ENCODE peak calls at places on chromosomes 3 and 15, in six cellular contexts. One of them, this sample, is unnamed.

GRCh38 chr15:30065025-30065801 is 17.5 kb upstream of the GOLGA8J start:
- DNase-seq in HepG2: no peak
- DNase-seq in HCT116: no peak
- DNase-seq in H1: no peak
- DNase-seq in K562: no peak
- DNase-seq in GM12878: no peak
- DNase-seq in this sample: no peak

GRCh38 chr3:49775538-49775937 is 10.8 kb downstream of the IP6K1 start:
- DNase-seq in HepG2: no peak
- DNase-seq in HCT116: no peak
- DNase-seq in H1: no peak
- DNase-seq in K562: no peak
- DNase-seq in GM12878: no peak
- DNase-seq in this sample: no peak

GRCh38 chr15:36899696-36900095 is 200.7 kb downstream of the MEIS2 start:
- DNase-seq in HepG2: no peak
- DNase-seq in HCT116: no peak
- DNase-seq in H1: no peak
- DNase-seq in K562: no peak
- DNase-seq in GM12878: no peak
- DNase-seq in this sample: no peak

GRCh38 chr15:36589971-36590370 is 10.5 kb downstream of the CDIN1 start:
- DNase-seq in HepG2: no peak
- DNase-seq in HCT116: no peak
- DNase-seq in H1: no peak
- DNase-seq in K562: no peak
- DNase-seq in GM12878: no peak
- DNase-seq in this sample: no peak

GRCh38 chr3:46931631-46932441 is 44.7 kb downstream of the CCDC12 start:
- DNase-seq in HepG2: peak
- DNase-seq in HCT116: no peak
- DNase-seq in H1: no peak
- DNase-seq in K562: no peak
- DNase-seq in GM12878: peak
- DNase-seq in this sample: peak

GRCh38 chr3:60752800-60753199 is 498.5 kb downstream of the FHIT start:
- DNase-seq in HepG2: no peak
- DNase-seq in HCT116: no peak
- DNase-seq in H1: no peak
- DNase-seq in K562: no peak
- DNase-seq in GM12878: no peak
- DNase-seq in this sample: no peak

GRCh38 chr3:43956945-43957344 is 266.2 kb downstream of the ABHD5 start:
- DNase-seq in HepG2: no peak
- DNase-seq in HCT116: no peak
- DNase-seq in H1: no peak
- DNase-seq in K562: no peak
- DNase-seq in GM12878: no peak
- DNase-seq in this sample: no peak

GRCh38 chr15:39327005-39327725 is 253.7 kb upstream of the THBS1 start:
- DNase-seq in HepG2: no peak
- DNase-seq in HCT116: no peak
- DNase-seq in H1: no peak
- DNase-seq in K562: no peak
- DNase-seq in GM12878: no peak
- DNase-seq in this sample: no peak

GRCh38 chr15:43517354-43518072 is at the start of gene MAP1A:
- DNase-seq in HepG2: no peak
- DNase-seq in HCT116: no peak
- DNase-seq in H1: no peak
- DNase-seq in K562: peak
- DNase-seq in GM12878: no peak
- DNase-seq in this sample: no peak

GRCh38 chr15:68682330-68682729 is 103.5 kb downstream of the CORO2B start:
- DNase-seq in HepG2: no peak
- DNase-seq in HCT116: no peak
- DNase-seq in H1: no peak
- DNase-seq in K562: no peak
- DNase-seq in GM12878: no peak
- DNase-seq in this sample: no peak

GRCh38 chr3:182294256-182294655 is 499.0 kb upstream of the ATP11B start:
- DNase-seq in HepG2: no peak
- DNase-seq in HCT116: no peak
- DNase-seq in H1: no peak
- DNase-seq in K562: no peak
- DNase-seq in GM12878: no peak
- DNase-seq in this sample: no peak

GRCh38 chr3:122774564-122774963 is 19.1 kb downstream of the HSPBAP1 start:
- DNase-seq in HepG2: no peak
- DNase-seq in HCT116: no peak
- DNase-seq in H1: no peak
- DNase-seq in K562: peak
- DNase-seq in GM12878: no peak
- DNase-seq in this sample: no peak

GRCh38 chr3:74614133-74614967 is at the start of gene CNTN3:
- DNase-seq in HepG2: no peak
- DNase-seq in HCT116: no peak
- DNase-seq in H1: no peak
- DNase-seq in K562: no peak
- DNase-seq in GM12878: no peak
- DNase-seq in this sample: no peak

GRCh38 chr3:169264711-169265110 is 398.8 kb downstream of the MECOM start:
- DNase-seq in HepG2: no peak
- DNase-seq in HCT116: no peak
- DNase-seq in H1: no peak
- DNase-seq in K562: no peak
- DNase-seq in GM12878: no peak
- DNase-seq in this sample: peak

GRCh38 chr3:57063027-57063426 is 2.6 kb downstream of the SPATA12 start:
- DNase-seq in HepG2: no peak
- DNase-seq in HCT116: no peak
- DNase-seq in H1: no peak
- DNase-seq in K562: no peak
- DNase-seq in GM12878: no peak
- DNase-seq in this sample: no peak

GRCh38 chr3:191070201-191070600 is 128.8 kb upstream of the OSTN start:
- DNase-seq in HepG2: no peak
- DNase-seq in HCT116: no peak
- DNase-seq in H1: no peak
- DNase-seq in K562: no peak
- DNase-seq in GM12878: no peak
- DNase-seq in this sample: no peak

GRCh38 chr3:127013196-127013595 is 30.3 kb downstream of the PLXNA1 start:
- DNase-seq in HepG2: no peak
- DNase-seq in HCT116: no peak
- DNase-seq in H1: no peak
- DNase-seq in K562: no peak
- DNase-seq in GM12878: no peak
- DNase-seq in this sample: no peak

GRCh38 chr3:179450901-179451334 is 352 bp downstream of the GNB4 start:
- DNase-seq in HepG2: no peak
- DNase-seq in HCT116: no peak
- DNase-seq in H1: no peak
- DNase-seq in K562: no peak
- DNase-seq in GM12878: no peak
- DNase-seq in this sample: peak

GRCh38 chr15:51189579-51190397 is 95.1 kb upstream of the TNFAIP8L3 start:
- DNase-seq in HepG2: no peak
- DNase-seq in HCT116: no peak
- DNase-seq in H1: no peak
- DNase-seq in K562: no peak
- DNase-seq in GM12878: no peak
- DNase-seq in this sample: no peak
- H3K4me2 ChIP-seq in HepG2: no peak
- H3K4me2 ChIP-seq in HCT116: no peak
- H3K4me2 ChIP-seq in H1: no peak
- H3K4me2 ChIP-seq in K562: no peak
- H3K4me2 ChIP-seq in GM12878: no peak
- H3K4me2 ChIP-seq in this sample: no peak

DNA sequence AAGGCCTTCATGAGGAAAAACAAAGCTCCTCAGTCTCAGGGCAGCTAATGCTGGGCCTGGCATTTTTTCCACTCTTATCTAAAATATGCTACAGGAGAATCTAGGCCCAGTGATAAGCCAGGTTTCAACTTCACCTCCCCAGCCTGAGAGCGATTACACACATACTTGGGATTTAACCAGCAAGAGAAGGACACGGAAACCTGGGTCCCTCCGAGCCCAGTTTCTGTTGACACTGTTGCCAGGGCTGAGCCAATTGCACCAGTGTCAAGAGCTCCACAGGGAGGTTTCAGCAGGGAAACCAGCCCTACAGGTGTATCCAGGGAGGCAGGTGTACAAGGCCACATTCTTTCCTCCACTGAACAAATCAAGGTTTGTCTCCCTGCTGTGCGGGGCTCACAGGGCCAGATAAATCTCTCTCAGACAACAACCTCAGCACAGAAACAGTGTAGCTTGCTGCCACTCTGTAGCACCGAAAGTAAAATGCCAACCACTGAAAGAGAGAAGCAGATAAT is 85.4 kb downstream of the MAGI1 start:
- DNase-seq in HepG2: peak
- DNase-seq in HCT116: peak
- DNase-seq in H1: peak
- DNase-seq in K562: no peak
- DNase-seq in GM12878: no peak
- DNase-seq in this sample: peak
- TF ChIP-seq POLR2AphosphoS5 in HepG2: no peak
- TF ChIP-seq POLR2AphosphoS5 in HCT116: no peak
- TF ChIP-seq POLR2AphosphoS5 in H1: peak
- TF ChIP-seq POLR2AphosphoS5 in K562: no peak
- TF ChIP-seq POLR2AphosphoS5 in GM12878: no peak
- TF ChIP-seq POLR2AphosphoS5 in this sample: no peak

DNA sequence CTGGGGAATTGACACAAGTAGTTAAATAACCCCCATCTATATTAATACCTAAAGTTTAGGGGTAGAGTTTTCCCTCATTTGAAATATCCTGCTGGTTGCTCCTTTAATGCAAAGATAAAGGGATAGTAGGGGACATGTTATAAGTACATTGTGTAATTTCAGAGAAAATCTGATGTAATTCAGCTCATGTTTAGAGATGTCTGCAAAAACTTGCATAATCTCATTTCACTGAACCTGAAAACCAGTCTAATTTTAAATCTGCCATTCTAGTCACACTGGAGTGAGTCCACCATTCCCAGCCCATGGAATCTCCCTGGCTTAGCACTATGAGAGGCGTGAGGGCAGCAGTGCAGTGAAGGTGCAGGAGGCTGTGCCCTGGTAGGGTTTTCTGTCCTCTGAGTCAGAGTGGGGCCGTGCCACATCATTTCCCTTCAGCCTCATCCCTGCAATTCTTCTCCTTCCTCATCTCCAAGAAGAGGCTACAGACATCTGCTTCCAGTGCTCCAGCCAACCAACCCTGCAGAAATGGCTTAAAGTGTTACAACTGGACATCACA is 246.3 kb upstream of the UMPS start:
- DNase-seq in HepG2: no peak
- DNase-seq in HCT116: no peak
- DNase-seq in H1: no peak
- DNase-seq in K562: no peak
- DNase-seq in GM12878: no peak
- DNase-seq in this sample: no peak
- TF ChIP-seq POLR2A in HepG2: no peak
- TF ChIP-seq POLR2A in HCT116: no peak
- TF ChIP-seq POLR2A in H1: no peak
- TF ChIP-seq POLR2A in K562: no peak
- TF ChIP-seq POLR2A in GM12878: no peak
- TF ChIP-seq POLR2A in this sample: no peak

GRCh38 chr15:88393719-88394519 is 73.3 kb downstream of the MRPL46 start:
- DNase-seq in HepG2: no peak
- DNase-seq in HCT116: no peak
- DNase-seq in H1: no peak
- DNase-seq in K562: no peak
- DNase-seq in GM12878: no peak
- DNase-seq in this sample: no peak
- H3K4me2 ChIP-seq in HepG2: no peak
- H3K4me2 ChIP-seq in HCT116: no peak
- H3K4me2 ChIP-seq in H1: no peak
- H3K4me2 ChIP-seq in K562: no peak
- H3K4me2 ChIP-seq in GM12878: no peak
- H3K4me2 ChIP-seq in this sample: no peak

GRCh38 chr15:70505971-70506887 is 257.1 kb downstream of the UACA start:
- DNase-seq in HepG2: no peak
- DNase-seq in HCT116: no peak
- DNase-seq in H1: no peak
- DNase-seq in K562: no peak
- DNase-seq in GM12878: no peak
- DNase-seq in this sample: no peak
- TF ChIP-seq POLR2AphosphoS5 in HepG2: no peak
- TF ChIP-seq POLR2AphosphoS5 in HCT116: no peak
- TF ChIP-seq POLR2AphosphoS5 in H1: no peak
- TF ChIP-seq POLR2AphosphoS5 in K562: no peak
- TF ChIP-seq POLR2AphosphoS5 in GM12878: no peak
- TF ChIP-seq POLR2AphosphoS5 in this sample: no peak

GRCh38 chr3:67522081-67522480 is 132.3 kb downstream of the SUCLG2 start:
- DNase-seq in HepG2: no peak
- DNase-seq in HCT116: no peak
- DNase-seq in H1: no peak
- DNase-seq in K562: no peak
- DNase-seq in GM12878: no peak
- DNase-seq in this sample: no peak

GRCh38 chr3:67529337-67529736 is 125.1 kb downstream of the SUCLG2 start:
- DNase-seq in HepG2: peak
- DNase-seq in HCT116: no peak
- DNase-seq in H1: no peak
- DNase-seq in K562: no peak
- DNase-seq in GM12878: no peak
- DNase-seq in this sample: no peak

GRCh38 chr3:67524046-67524445 is 130.4 kb downstream of the SUCLG2 start:
- DNase-seq in HepG2: no peak
- DNase-seq in HCT116: no peak
- DNase-seq in H1: no peak
- DNase-seq in K562: no peak
- DNase-seq in GM12878: no peak
- DNase-seq in this sample: no peak

GRCh38 chr3:67529915-67530314 is 124.5 kb downstream of the SUCLG2 start:
- DNase-seq in HepG2: no peak
- DNase-seq in HCT116: no peak
- DNase-seq in H1: no peak
- DNase-seq in K562: no peak
- DNase-seq in GM12878: no peak
- DNase-seq in this sample: no peak

GRCh38 chr3:67526246-67526645 is 128.2 kb downstream of the SUCLG2 start:
- DNase-seq in HepG2: no peak
- DNase-seq in HCT116: no peak
- DNase-seq in H1: no peak
- DNase-seq in K562: no peak
- DNase-seq in GM12878: no peak
- DNase-seq in this sample: no peak
- TF ChIP-seq POLR2A in HepG2: no peak
- TF ChIP-seq POLR2A in HCT116: no peak
- TF ChIP-seq POLR2A in H1: no peak
- TF ChIP-seq POLR2A in K562: no peak
- TF ChIP-seq POLR2A in GM12878: no peak
- TF ChIP-seq POLR2A in this sample: no peak